ENCODE peak calls at places on chromosomes 13 and 19, in nine cellular contexts. One of them, this sample, is unnamed.
A peak's percentile ranks its signal among the peaks of the same experiment; 100 is the strongest.

GRCh38 chr13:33721719-33722118 is 96.2 kb upstream of the RFC3 start:
- DNase-seq in NCI-H146: no peak
- DNase-seq in NCI-H460: no peak
- DNase-seq in GM18507: no peak
- DNase-seq in NCI-H1105: no peak
- DNase-seq in stimulated activated CD8-positive, alpha-beta memory T cell treated with anti-CD3 and anti-CD28 coated beads, Interleukin-15, amount 100 ng/mL, for 24 hours: no peak
- DNase-seq in brain microvascular endothelial cell: peak; percentile 67
- DNase-seq in iris pigment epithelial cell: peak; percentile 79
- DNase-seq in GM19239: no peak
- DNase-seq in this sample: no peak

GRCh38 chr19:3224346-3225325 is at the start of gene CELF5:
- DNase-seq in NCI-H146: peak; percentile 48
- DNase-seq in NCI-H460: peak; percentile 21
- DNase-seq in GM18507: peak; percentile 66
- DNase-seq in NCI-H1105: peak; percentile 40
- DNase-seq in stimulated activated CD8-positive, alpha-beta memory T cell treated with anti-CD3 and anti-CD28 coated beads, Interleukin-15, amount 100 ng/mL, for 24 hours: peak; percentile 37
- DNase-seq in brain microvascular endothelial cell: no peak
- DNase-seq in iris pigment epithelial cell: no peak
- DNase-seq in GM19239: peak; percentile 86
- DNase-seq in this sample: peak; percentile 84

GRCh38 chr13:58080806-58081205 is 449.3 kb downstream of the PCDH17 start:
- DNase-seq in NCI-H146: no peak
- DNase-seq in NCI-H460: no peak
- DNase-seq in GM18507: no peak
- DNase-seq in NCI-H1105: no peak
- DNase-seq in stimulated activated CD8-positive, alpha-beta memory T cell treated with anti-CD3 and anti-CD28 coated beads, Interleukin-15, amount 100 ng/mL, for 24 hours: no peak
- DNase-seq in brain microvascular endothelial cell: no peak
- DNase-seq in iris pigment epithelial cell: no peak
- DNase-seq in GM19239: no peak
- DNase-seq in this sample: no peak

GRCh38 chr19:29702161-29702957 is 12.7 kb downstream of the C19orf12 start:
- DNase-seq in NCI-H146: peak; percentile 14
- DNase-seq in NCI-H460: no peak
- DNase-seq in GM18507: no peak
- DNase-seq in NCI-H1105: no peak
- DNase-seq in stimulated activated CD8-positive, alpha-beta memory T cell treated with anti-CD3 and anti-CD28 coated beads, Interleukin-15, amount 100 ng/mL, for 24 hours: no peak
- DNase-seq in brain microvascular endothelial cell: no peak
- DNase-seq in iris pigment epithelial cell: no peak
- DNase-seq in GM19239: no peak
- DNase-seq in this sample: no peak

GRCh38 chr13:87661471-87661870 is 9.7 kb upstream of the SLITRK5 start:
- DNase-seq in NCI-H146: peak; percentile 56
- DNase-seq in NCI-H460: no peak
- DNase-seq in GM18507: no peak
- DNase-seq in NCI-H1105: no peak
- DNase-seq in stimulated activated CD8-positive, alpha-beta memory T cell treated with anti-CD3 and anti-CD28 coated beads, Interleukin-15, amount 100 ng/mL, for 24 hours: no peak
- DNase-seq in brain microvascular endothelial cell: no peak
- DNase-seq in iris pigment epithelial cell: peak; percentile 47
- DNase-seq in GM19239: no peak
- DNase-seq in this sample: no peak

GRCh38 chr13:109479991-109480696 is 306.2 kb downstream of the IRS2 start:
- DNase-seq in NCI-H146: no peak
- DNase-seq in NCI-H460: peak; percentile 98
- DNase-seq in GM18507: no peak
- DNase-seq in NCI-H1105: no peak
- DNase-seq in stimulated activated CD8-positive, alpha-beta memory T cell treated with anti-CD3 and anti-CD28 coated beads, Interleukin-15, amount 100 ng/mL, for 24 hours: no peak
- DNase-seq in brain microvascular endothelial cell: peak; percentile 72
- DNase-seq in iris pigment epithelial cell: peak; percentile 84
- DNase-seq in GM19239: no peak
- DNase-seq in this sample: no peak

GRCh38 chr19:35718345-35719041 is 690 bp downstream of the KMT2B start:
- DNase-seq in NCI-H146: peak; percentile 46
- DNase-seq in NCI-H460: no peak
- DNase-seq in GM18507: no peak
- DNase-seq in NCI-H1105: peak; percentile 6
- DNase-seq in stimulated activated CD8-positive, alpha-beta memory T cell treated with anti-CD3 and anti-CD28 coated beads, Interleukin-15, amount 100 ng/mL, for 24 hours: no peak
- DNase-seq in brain microvascular endothelial cell: no peak
- DNase-seq in iris pigment epithelial cell: peak; percentile 21
- DNase-seq in GM19239: peak; percentile 57
- DNase-seq in this sample: no peak

GRCh38 chr19:45395524-45396388 is 9.1 kb downstream of the PPP1R13L start:
- DNase-seq in NCI-H146: no peak
- DNase-seq in NCI-H460: no peak
- DNase-seq in GM18507: no peak
- DNase-seq in NCI-H1105: no peak
- DNase-seq in stimulated activated CD8-positive, alpha-beta memory T cell treated with anti-CD3 and anti-CD28 coated beads, Interleukin-15, amount 100 ng/mL, for 24 hours: no peak
- DNase-seq in brain microvascular endothelial cell: no peak
- DNase-seq in iris pigment epithelial cell: no peak
- DNase-seq in GM19239: no peak
- DNase-seq in this sample: no peak

GRCh38 chr13:25085125-25085742 is 10.7 kb upstream of the PABPC3 start:
- DNase-seq in NCI-H146: peak; percentile 70
- DNase-seq in NCI-H460: peak; percentile 39
- DNase-seq in GM18507: no peak
- DNase-seq in NCI-H1105: no peak
- DNase-seq in stimulated activated CD8-positive, alpha-beta memory T cell treated with anti-CD3 and anti-CD28 coated beads, Interleukin-15, amount 100 ng/mL, for 24 hours: no peak
- DNase-seq in brain microvascular endothelial cell: peak; percentile 51
- DNase-seq in iris pigment epithelial cell: peak; percentile 54
- DNase-seq in GM19239: no peak
- DNase-seq in this sample: no peak

GRCh38 chr13:104105418-104106355 is 1039.5 kb upstream of the SLC10A2 start:
- DNase-seq in NCI-H146: no peak
- DNase-seq in NCI-H460: no peak
- DNase-seq in GM18507: no peak
- DNase-seq in NCI-H1105: no peak
- DNase-seq in stimulated activated CD8-positive, alpha-beta memory T cell treated with anti-CD3 and anti-CD28 coated beads, Interleukin-15, amount 100 ng/mL, for 24 hours: no peak
- DNase-seq in brain microvascular endothelial cell: no peak
- DNase-seq in iris pigment epithelial cell: no peak
- DNase-seq in GM19239: no peak
- DNase-seq in this sample: no peak

GRCh38 chr19:8702350-8702749 is 3.8 kb upstream of the ACTL9 start:
- DNase-seq in NCI-H146: no peak
- DNase-seq in NCI-H460: no peak
- DNase-seq in GM18507: no peak
- DNase-seq in NCI-H1105: no peak
- DNase-seq in stimulated activated CD8-positive, alpha-beta memory T cell treated with anti-CD3 and anti-CD28 coated beads, Interleukin-15, amount 100 ng/mL, for 24 hours: no peak
- DNase-seq in brain microvascular endothelial cell: no peak
- DNase-seq in iris pigment epithelial cell: no peak
- DNase-seq in GM19239: no peak
- DNase-seq in this sample: no peak

GRCh38 chr13:110428281-110428680 is 121.2 kb downstream of the COL4A2 start:
- DNase-seq in NCI-H146: no peak
- DNase-seq in NCI-H460: no peak
- DNase-seq in GM18507: no peak
- DNase-seq in NCI-H1105: no peak
- DNase-seq in stimulated activated CD8-positive, alpha-beta memory T cell treated with anti-CD3 and anti-CD28 coated beads, Interleukin-15, amount 100 ng/mL, for 24 hours: no peak
- DNase-seq in brain microvascular endothelial cell: no peak
- DNase-seq in iris pigment epithelial cell: no peak
- DNase-seq in GM19239: no peak
- DNase-seq in this sample: no peak

GRCh38 chr19:50478901-50479715 is 2.5 kb upstream of the GARIN5A start:
- DNase-seq in NCI-H146: no peak
- DNase-seq in NCI-H460: no peak
- DNase-seq in GM18507: no peak
- DNase-seq in NCI-H1105: no peak
- DNase-seq in stimulated activated CD8-positive, alpha-beta memory T cell treated with anti-CD3 and anti-CD28 coated beads, Interleukin-15, amount 100 ng/mL, for 24 hours: no peak
- DNase-seq in brain microvascular endothelial cell: peak; percentile 38
- DNase-seq in iris pigment epithelial cell: peak; percentile 21
- DNase-seq in GM19239: no peak
- DNase-seq in this sample: no peak

GRCh38 chr13:23701646-23702045 is 131.4 kb downstream of the TNFRSF19 start:
- DNase-seq in NCI-H146: no peak
- DNase-seq in NCI-H460: no peak
- DNase-seq in GM18507: no peak
- DNase-seq in NCI-H1105: no peak
- DNase-seq in stimulated activated CD8-positive, alpha-beta memory T cell treated with anti-CD3 and anti-CD28 coated beads, Interleukin-15, amount 100 ng/mL, for 24 hours: no peak
- DNase-seq in brain microvascular endothelial cell: peak; percentile 95
- DNase-seq in iris pigment epithelial cell: peak; percentile 52
- DNase-seq in GM19239: no peak
- DNase-seq in this sample: no peak

GRCh38 chr19:38695832-38696732 is 48.2 kb downstream of the CAPN12 start:
- DNase-seq in NCI-H146: no peak
- DNase-seq in NCI-H460: no peak
- DNase-seq in GM18507: no peak
- DNase-seq in NCI-H1105: no peak
- DNase-seq in stimulated activated CD8-positive, alpha-beta memory T cell treated with anti-CD3 and anti-CD28 coated beads, Interleukin-15, amount 100 ng/mL, for 24 hours: no peak
- DNase-seq in brain microvascular endothelial cell: no peak
- DNase-seq in iris pigment epithelial cell: no peak
- DNase-seq in GM19239: no peak
- DNase-seq in this sample: no peak

GRCh38 chr13:27708325-27708724 is 84.0 kb upstream of the GSX1 start:
- DNase-seq in NCI-H146: no peak
- DNase-seq in NCI-H460: no peak
- DNase-seq in GM18507: no peak
- DNase-seq in NCI-H1105: no peak
- DNase-seq in stimulated activated CD8-positive, alpha-beta memory T cell treated with anti-CD3 and anti-CD28 coated beads, Interleukin-15, amount 100 ng/mL, for 24 hours: no peak
- DNase-seq in brain microvascular endothelial cell: no peak
- DNase-seq in iris pigment epithelial cell: no peak
- DNase-seq in GM19239: no peak
- DNase-seq in this sample: no peak

GRCh38 chr19:13026478-13026999 is 31.3 kb downstream of the NFIX start:
- DNase-seq in NCI-H146: no peak
- DNase-seq in NCI-H460: no peak
- DNase-seq in GM18507: no peak
- DNase-seq in NCI-H1105: peak; percentile 73
- DNase-seq in stimulated activated CD8-positive, alpha-beta memory T cell treated with anti-CD3 and anti-CD28 coated beads, Interleukin-15, amount 100 ng/mL, for 24 hours: no peak
- DNase-seq in brain microvascular endothelial cell: no peak
- DNase-seq in iris pigment epithelial cell: peak; percentile 38
- DNase-seq in GM19239: no peak
- DNase-seq in this sample: no peak

GRCh38 chr19:36418287-36419001 is at the start of gene ZFP82:
- DNase-seq in NCI-H146: peak; percentile 78
- DNase-seq in NCI-H460: peak; percentile 17
- DNase-seq in GM18507: peak; percentile 80
- DNase-seq in NCI-H1105: peak; percentile 77
- DNase-seq in stimulated activated CD8-positive, alpha-beta memory T cell treated with anti-CD3 and anti-CD28 coated beads, Interleukin-15, amount 100 ng/mL, for 24 hours: peak; percentile 44
- DNase-seq in brain microvascular endothelial cell: peak; percentile 66
- DNase-seq in iris pigment epithelial cell: peak; percentile 82
- DNase-seq in GM19239: peak; percentile 82
- DNase-seq in this sample: peak; percentile 90

GRCh38 chr19:41746593-41747227 is 8.6 kb upstream of the CEACAM6 start:
- DNase-seq in NCI-H146: peak; percentile 77
- DNase-seq in NCI-H460: peak; percentile 32
- DNase-seq in GM18507: peak; percentile 11
- DNase-seq in NCI-H1105: peak; percentile 58
- DNase-seq in stimulated activated CD8-positive, alpha-beta memory T cell treated with anti-CD3 and anti-CD28 coated beads, Interleukin-15, amount 100 ng/mL, for 24 hours: no peak
- DNase-seq in brain microvascular endothelial cell: peak; percentile 35
- DNase-seq in iris pigment epithelial cell: peak; percentile 60
- DNase-seq in GM19239: no peak
- DNase-seq in this sample: peak; percentile 35

GRCh38 chr19:10818306-10819123 is 17.5 kb downstream of the TMED1 start:
- DNase-seq in NCI-H146: no peak
- DNase-seq in NCI-H460: no peak
- DNase-seq in GM18507: no peak
- DNase-seq in NCI-H1105: no peak
- DNase-seq in stimulated activated CD8-positive, alpha-beta memory T cell treated with anti-CD3 and anti-CD28 coated beads, Interleukin-15, amount 100 ng/mL, for 24 hours: no peak
- DNase-seq in brain microvascular endothelial cell: no peak
- DNase-seq in iris pigment epithelial cell: no peak
- DNase-seq in GM19239: no peak
- DNase-seq in this sample: no peak

GRCh38 chr19:5057860-5058259 is 88.9 kb downstream of the KDM4B start:
- DNase-seq in NCI-H146: no peak
- DNase-seq in NCI-H460: no peak
- DNase-seq in GM18507: no peak
- DNase-seq in NCI-H1105: no peak
- DNase-seq in stimulated activated CD8-positive, alpha-beta memory T cell treated with anti-CD3 and anti-CD28 coated beads, Interleukin-15, amount 100 ng/mL, for 24 hours: no peak
- DNase-seq in brain microvascular endothelial cell: no peak
- DNase-seq in iris pigment epithelial cell: peak; percentile 17
- DNase-seq in GM19239: peak; percentile 45
- DNase-seq in this sample: peak; percentile 62

GRCh38 chr13:39527301-39527700 is 75.7 kb downstream of the LHFPL6 start:
- DNase-seq in NCI-H146: no peak
- DNase-seq in NCI-H460: no peak
- DNase-seq in GM18507: no peak
- DNase-seq in NCI-H1105: no peak
- DNase-seq in stimulated activated CD8-positive, alpha-beta memory T cell treated with anti-CD3 and anti-CD28 coated beads, Interleukin-15, amount 100 ng/mL, for 24 hours: no peak
- DNase-seq in brain microvascular endothelial cell: no peak
- DNase-seq in iris pigment epithelial cell: no peak
- DNase-seq in GM19239: no peak
- DNase-seq in this sample: no peak

GRCh38 chr19:28264556-28264955 is 948.4 kb downstream of the UQCRFS1 start:
- DNase-seq in NCI-H146: no peak
- DNase-seq in NCI-H460: no peak
- DNase-seq in GM18507: no peak
- DNase-seq in NCI-H1105: peak; percentile 62
- DNase-seq in stimulated activated CD8-positive, alpha-beta memory T cell treated with anti-CD3 and anti-CD28 coated beads, Interleukin-15, amount 100 ng/mL, for 24 hours: no peak
- DNase-seq in brain microvascular endothelial cell: no peak
- DNase-seq in iris pigment epithelial cell: no peak
- DNase-seq in GM19239: no peak
- DNase-seq in this sample: no peak

This sample was measured in GM12891.